ENCODE peak calls at places on chromosome 17, in five cellular contexts. I is GM23248, A is ovary, U is fibroblast of lung, E is osteoblast. Z is an unnamed sample.

GRCh38 chr17:42463976-42464400 is 5.3 kb downstream of the ATP6V0A1 start:
- DNase-seq in I (no peak), A (no peak), U (no peak), E (no peak), Z (no peak)

GRCh38 chr17:74744714-74745547 is 3.5 kb upstream of the NHERF1 start:
- DNase-seq in I (peak), A (peak), U (peak), E (peak), Z (peak)

GRCh38 chr17:80260791-80261158 is at the start of gene RNF213:
- DNase-seq in I (peak), A (peak), U (peak), E (peak), Z (no peak)

GRCh38 chr17:491086-492014 is 138.7 kb upstream of the RPH3AL start:
- DNase-seq in I (peak), A (peak), U (peak), E (peak), Z (peak)

GRCh38 chr17:34979650-34980352 is 511 bp upstream of the LIG3 start:
- DNase-seq in I (peak), A (no peak), U (peak), E (peak), Z (no peak)

GRCh38 chr17:51608251-51608933 is 348.0 kb downstream of the UTP18 start:
- DNase-seq in I (no peak), A (no peak), U (no peak), E (no peak), Z (no peak)

GRCh38 chr17:61601297-61601696 is 10.3 kb upstream of the NACA2 start:
- DNase-seq in I (no peak), A (no peak), U (no peak), E (no peak), Z (no peak)

GRCh38 chr17:15361151-15361550 is 19.8 kb upstream of the TEKT3 start:
- DNase-seq in I (peak), A (no peak), U (no peak), E (no peak), Z (peak)

GRCh38 chr17:57403241-57403640 is 146.9 kb downstream of the MSI2 start:
- DNase-seq in I (no peak), A (no peak), U (no peak), E (no peak), Z (no peak)

GRCh38 chr17:4635823-4636375 is 5.6 kb downstream of the ALOX15 start:
- DNase-seq in I (no peak), A (no peak), U (no peak), E (no peak), Z (no peak)

GRCh38 chr17:80981062-80981902 is 10.4 kb upstream of the CHMP6 start:
- DNase-seq in I (no peak), A (no peak), U (no peak), E (peak), Z (no peak)

GRCh38 chr17:65039349-65039988 is 17.1 kb downstream of the GNA13 start:
- DNase-seq in I (no peak), A (no peak), U (no peak), E (no peak), Z (no peak)

GRCh38 chr17:27873746-27874145 is 19.4 kb downstream of the LYRM9 start:
- DNase-seq in I (no peak), A (no peak), U (no peak), E (no peak), Z (no peak)

GRCh38 chr17:1949754-1950153 is 75.4 kb downstream of the RTN4RL1 start:
- DNase-seq in I (no peak), A (no peak), U (no peak), E (peak), Z (no peak)
- H3K27ac ChIP-seq in I (no peak), A (no peak), U (no peak), E (no peak), Z (no peak)

DNA sequence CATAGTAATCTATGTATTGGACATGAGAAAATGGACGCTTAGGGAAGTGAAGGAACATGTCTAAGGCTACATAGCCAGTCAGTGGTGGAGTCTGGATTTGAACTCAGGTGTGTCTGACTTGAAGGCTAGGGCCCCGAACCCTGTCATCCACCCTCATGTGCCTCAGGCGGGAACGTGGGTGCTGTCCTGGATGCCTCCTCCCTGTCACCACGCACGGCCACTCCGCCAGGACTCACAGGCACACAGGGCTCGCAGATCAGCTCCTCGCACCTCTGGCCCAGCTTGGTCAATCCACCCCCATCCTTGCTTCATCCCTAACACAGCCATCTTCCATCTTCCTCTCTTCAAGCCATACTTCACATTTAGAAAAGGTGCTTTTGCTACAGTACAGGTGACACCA is 154.7 kb downstream of the KCNJ12 start:
- DNase-seq in I (no peak), A (no peak), U (no peak), E (no peak), Z (no peak)
- H3K27ac ChIP-seq in I (no peak), A (no peak), U (no peak), E (no peak), Z (no peak)

DNA sequence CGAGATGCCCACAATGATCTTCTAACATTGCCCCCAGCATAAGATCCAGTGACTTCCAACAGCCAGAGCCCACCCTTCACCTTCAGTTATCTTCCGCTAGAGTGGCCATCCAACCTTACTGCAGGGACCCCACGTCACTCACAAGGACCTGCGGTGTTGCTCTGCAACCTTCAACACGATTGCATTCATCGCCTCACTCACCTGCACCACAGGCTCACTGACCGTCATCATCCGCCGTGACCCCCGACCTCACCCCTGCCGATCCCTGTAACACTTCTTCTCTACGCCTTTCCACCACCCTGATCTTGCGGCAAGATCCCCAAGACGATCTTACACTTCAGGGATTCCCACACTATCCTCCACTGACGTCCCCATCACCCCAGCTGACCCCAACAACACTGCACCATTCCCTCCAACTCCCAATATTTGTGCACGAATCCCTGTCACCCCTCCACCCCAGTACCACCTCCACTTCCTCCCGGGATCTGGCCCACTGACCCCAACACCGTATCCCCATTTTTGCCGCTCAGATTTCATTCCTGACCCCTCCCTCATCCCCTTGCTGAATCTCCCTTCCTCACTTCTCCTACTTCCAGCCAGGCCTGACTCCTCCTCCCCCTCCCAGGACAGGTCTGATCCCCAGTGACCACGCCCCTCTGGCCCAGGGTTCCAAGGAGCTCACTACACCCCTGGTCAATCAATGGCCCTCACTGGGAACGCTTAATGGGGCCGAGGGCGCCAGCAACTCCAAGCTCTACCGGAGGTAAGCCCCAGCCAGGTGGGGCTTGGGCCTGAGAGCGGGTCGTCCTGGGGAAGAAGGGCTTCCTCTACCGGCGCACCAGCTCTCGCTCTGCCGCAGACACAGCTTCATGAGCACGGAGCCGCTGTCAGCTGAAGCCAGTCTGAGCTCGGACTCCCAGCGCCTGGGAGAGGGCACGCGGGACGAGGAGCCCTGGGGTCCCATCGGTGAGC is 7.6 kb downstream of the RUNDC3A start:
- DNase-seq in I (no peak), A (no peak), U (no peak), E (peak), Z (no peak)
- H3K27ac ChIP-seq in I (no peak), A (no peak), U (no peak), E (no peak), Z (no peak)

GRCh38 chr17:10802487-10803284 is 1.2 kb downstream of the TMEM238L start:
- DNase-seq in I (no peak), A (no peak), U (no peak), E (no peak), Z (no peak)
- H3K27ac ChIP-seq in I (no peak), A (no peak), U (no peak), E (no peak), Z (no peak)

GRCh38 chr17:59848778-59849177 is 44.0 kb downstream of the TUBD1 start:
- DNase-seq in I (peak), A (no peak), U (peak), E (no peak), Z (peak)
- H3K27ac ChIP-seq in I (peak), A (no peak), U (no peak), E (no peak), Z (no peak)

DNA sequence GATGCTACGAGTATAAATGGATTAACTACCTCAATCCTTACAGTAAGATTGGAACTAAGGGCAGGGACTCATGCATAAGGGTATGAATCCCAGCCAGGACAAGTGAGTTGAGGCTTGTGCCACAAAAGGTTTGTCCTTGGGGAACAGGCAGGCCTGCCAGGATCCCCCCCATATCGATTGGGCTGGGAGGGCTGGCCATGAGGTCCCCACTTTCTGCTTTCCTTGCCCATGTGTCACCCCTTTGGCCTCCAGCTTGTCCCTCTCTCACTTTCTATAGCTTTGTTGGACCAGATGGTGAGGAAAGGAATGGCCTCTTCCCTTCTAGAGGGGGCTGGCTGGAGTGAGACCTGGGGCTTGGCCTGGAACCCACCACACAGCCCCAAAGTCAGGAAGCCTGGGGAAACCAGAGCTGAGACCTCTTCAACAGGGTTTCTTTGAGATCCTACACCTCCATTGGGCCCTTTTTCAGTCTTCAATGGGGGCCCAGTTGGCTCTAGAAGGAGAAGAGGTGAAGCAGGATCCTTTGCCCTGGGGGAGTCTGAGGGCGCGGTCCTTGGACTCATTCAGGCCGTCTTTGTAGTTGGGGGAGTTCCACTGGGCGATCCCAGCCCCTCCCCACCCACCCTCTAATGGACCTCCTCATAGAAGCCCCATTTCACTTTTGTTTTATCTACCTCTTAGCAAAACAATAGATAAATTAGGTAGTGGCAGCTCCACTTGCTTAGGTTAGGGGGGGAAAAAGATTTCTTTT is 57.3 kb downstream of the IGF2BP1 start:
- DNase-seq in I (no peak), A (no peak), U (no peak), E (no peak), Z (no peak)
- H3K27ac ChIP-seq in I (no peak), A (no peak), U (no peak), E (no peak), Z (no peak)

GRCh38 chr17:39096435-39097158 is 54.8 kb downstream of the PLXDC1 start:
- DNase-seq in I (no peak), A (peak), U (no peak), E (peak), Z (no peak)

GRCh38 chr17:39094607-39095308 is 56.7 kb downstream of the PLXDC1 start:
- DNase-seq in I (no peak), A (no peak), U (no peak), E (peak), Z (no peak)

GRCh38 chr17:39097159-39097519 is 54.3 kb downstream of the PLXDC1 start:
- DNase-seq in I (no peak), A (no peak), U (no peak), E (peak), Z (no peak)

GRCh38 chr17:39097537-39097936 is 53.9 kb downstream of the PLXDC1 start:
- DNase-seq in I (no peak), A (no peak), U (no peak), E (no peak), Z (no peak)

DNA sequence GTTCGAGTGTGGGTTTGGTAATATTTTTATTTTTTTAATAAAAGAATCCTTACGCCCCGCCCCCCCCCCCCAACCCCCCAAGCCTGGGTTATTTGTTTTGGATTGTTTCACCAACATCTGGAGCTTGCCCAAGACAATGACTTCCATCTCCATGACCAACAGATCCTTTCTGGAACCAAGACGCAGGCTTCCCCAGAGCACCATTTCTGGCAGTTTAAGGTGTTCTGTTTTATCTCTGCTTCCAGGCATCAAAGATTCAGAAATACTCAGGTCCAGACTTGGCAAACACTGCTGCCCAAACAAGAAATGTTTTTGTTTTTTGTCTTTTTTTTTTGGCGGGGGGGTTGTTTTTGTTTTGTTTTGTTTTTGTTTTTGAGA is 56.1 kb downstream of the PLXDC1 start:
- DNase-seq in I (peak), A (no peak), U (no peak), E (no peak), Z (no peak)
- H3K27ac ChIP-seq in I (no peak), A (no peak), U (no peak), E (no peak), Z (no peak)